ENCODE peak calls at places on chromosomes 16 and 17, in seven cellular contexts. I is left ventricle myocardium inferior, W is ovary, P is stomach, K is OCI-LY7, R is GM23248, Q is left lung. T is an unnamed sample. For H3K9me3 and H3K4me1, the result is how much of the 10 kb centered on the place peaks cover.

GRCh38 chr16:54479546-54479945 is 193.0 kb upstream of the IRX3 start:
- DNase-seq in I (no peak), W (no peak), P (no peak), K (no peak), R (no peak), Q (no peak), T (no peak)

GRCh38 chr17:45320931-45321461 is 4.2 kb upstream of the MAP3K14 start:
- DNase-seq in I (no peak), W (no peak), P (no peak), K (no peak), R (peak), Q (no peak), T (no peak)

GRCh38 chr17:2374549-2375285 is 26.1 kb downstream of the MNT start:
- DNase-seq in I (no peak), W (no peak), P (no peak), K (no peak), R (no peak), Q (no peak), T (no peak)

GRCh38 chr16:19994771-19995170 is 78.9 kb downstream of the GPR139 start:
- DNase-seq in I (no peak), W (no peak), P (no peak), K (no peak), R (no peak), Q (no peak), T (no peak)

GRCh38 chr16:27568077-27568476 is 18.1 kb downstream of the KATNIP start:
- DNase-seq in I (no peak), W (no peak), P (no peak), K (no peak), R (no peak), Q (no peak), T (no peak)

GRCh38 chr17:5127910-5128309 is 12.1 kb downstream of the USP6 start:
- DNase-seq in I (no peak), W (no peak), P (no peak), K (no peak), R (no peak), Q (no peak), T (peak)

GRCh38 chr16:30949655-30950515 is 1.0 kb downstream of the ORAI3 start:
- DNase-seq in I (peak), W (peak), P (peak), K (peak), R (peak), Q (peak), T (peak)

GRCh38 chr17:5035356-5035755 is at the start of gene SLC52A1:
- DNase-seq in I (no peak), W (no peak), P (no peak), K (no peak), R (peak), Q (no peak), T (no peak)

GRCh38 chr17:20955437-20956323 is 87.1 kb downstream of the USP22 start:
- DNase-seq in I (peak), W (peak), P (no peak), K (no peak), R (peak), Q (no peak), T (peak)

GRCh38 chr16:86016201-86016965 is 117.4 kb downstream of the IRF8 start:
- DNase-seq in I (no peak), W (peak), P (no peak), K (peak), R (peak), Q (peak), T (no peak)

GRCh38 chr16:976389-976931 is 5.1 kb upstream of the SOX8 start:
- DNase-seq in I (no peak), W (no peak), P (no peak), K (no peak), R (no peak), Q (no peak), T (no peak)

DNA sequence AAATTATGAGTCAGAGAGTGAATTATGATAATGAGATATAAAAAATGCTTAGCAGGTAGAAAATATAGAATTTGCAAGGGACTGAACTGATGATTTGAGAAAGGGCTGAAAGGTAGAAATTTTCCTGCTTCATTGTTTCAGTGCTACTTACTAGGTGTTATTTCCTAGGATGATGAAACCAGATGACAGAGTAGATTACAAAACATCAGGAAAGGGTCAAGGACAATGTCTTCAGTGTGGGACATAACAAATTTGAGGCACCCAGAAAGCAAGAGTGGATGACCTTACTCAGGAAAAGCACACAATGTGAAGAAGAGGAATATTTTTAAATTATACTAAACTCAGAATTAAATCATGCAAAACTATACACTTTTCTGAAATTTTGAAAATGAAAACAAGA is 102.1 kb downstream of the SHCBP1 start:
- DNase-seq in I (no peak), W (no peak), P (no peak), K (no peak), R (no peak), Q (no peak), T (no peak)
- H3K9me3 ChIP-seq in I (under half), W (under half), P (under half), K (under half), R (under half), Q (under half), T (under half)

GRCh38 chr17:82338858-82339633 is 5.5 kb upstream of the SECTM1 start:
- DNase-seq in I (no peak), W (peak), P (peak), K (no peak), R (peak), Q (no peak), T (peak)
- H3K4me1 ChIP-seq in I (under half), W (under half), P (under half), K (under half), R (under half), Q (under half), T (under half)

GRCh38 chr16:25013751-25014499 is 1.2 kb downstream of the ARHGAP17 start:
- DNase-seq in I (no peak), W (no peak), P (no peak), K (peak), R (no peak), Q (no peak), T (no peak)

GRCh38 chr16:25010542-25010941 is 4.6 kb downstream of the ARHGAP17 start:
- DNase-seq in I (no peak), W (no peak), P (no peak), K (no peak), R (no peak), Q (no peak), T (no peak)

GRCh38 chr16:25013049-25013448 is 2.1 kb downstream of the ARHGAP17 start:
- DNase-seq in I (no peak), W (no peak), P (no peak), K (no peak), R (no peak), Q (no peak), T (no peak)

GRCh38 chr16:25011891-25012499 is 3.2 kb downstream of the ARHGAP17 start:
- DNase-seq in I (no peak), W (no peak), P (no peak), K (no peak), R (peak), Q (no peak), T (no peak)

DNA sequence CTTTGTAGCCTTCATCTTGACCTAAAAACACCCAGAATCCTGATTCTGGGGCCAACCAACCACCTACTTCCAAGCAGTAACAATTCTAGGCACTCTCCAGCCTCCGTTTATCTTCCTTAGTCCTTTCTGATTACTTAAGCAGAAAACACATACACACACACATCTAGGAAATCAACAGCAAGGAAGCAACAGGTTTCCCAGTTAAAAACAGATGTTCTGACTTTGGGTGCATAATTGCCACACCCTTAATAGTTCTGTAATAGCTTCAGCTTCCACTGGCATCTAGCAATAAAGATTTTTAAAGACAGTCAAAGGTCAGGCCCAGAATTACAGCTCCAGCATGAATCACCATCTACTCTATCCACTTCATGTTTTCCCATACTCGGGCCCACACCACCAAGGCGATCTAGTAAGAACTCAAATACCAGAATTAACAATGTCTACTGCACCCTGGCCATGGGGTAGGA is 2.6 kb downstream of the ARHGAP17 start:
- DNase-seq in I (no peak), W (no peak), P (no peak), K (no peak), R (peak), Q (no peak), T (no peak)
- H3K27ac ChIP-seq in I (peak), W (no peak), P (peak), K (no peak), R (peak), Q (no peak), T (peak)

DNA sequence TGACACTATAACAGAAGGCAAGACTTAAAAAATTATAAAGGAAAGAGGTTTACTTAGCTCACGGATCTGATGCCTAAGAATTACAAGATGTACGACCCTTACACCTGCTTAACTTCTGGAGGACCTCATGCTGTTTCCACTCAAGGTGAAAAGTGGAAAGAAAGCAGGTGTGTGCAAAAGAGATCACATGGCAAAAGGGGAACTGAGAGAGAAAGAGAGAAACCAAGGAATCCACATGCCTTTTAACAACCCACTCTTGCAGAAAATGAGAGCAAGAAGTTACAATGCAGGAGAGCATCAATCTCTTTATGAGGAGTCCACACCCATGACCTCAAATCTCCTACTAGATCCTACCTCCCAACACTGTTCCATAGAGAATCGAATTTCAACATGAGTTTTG is 2382.2 kb downstream of the TP53TG3F start:
- DNase-seq in I (no peak), W (no peak), P (no peak), K (no peak), R (no peak), Q (no peak), T (no peak)
- H3K9me3 ChIP-seq in I (under half), W (under half), P (under half), K (under half), R (under half), Q (under half), T (under half)

GRCh38 chr17:17926840-17927449 is 45.3 kb downstream of the TOM1L2 start:
- DNase-seq in I (no peak), W (no peak), P (no peak), K (no peak), R (no peak), Q (no peak), T (no peak)
- H3K4me1 ChIP-seq in I (half or more), W (under half), P (half or more), K (under half), R (half or more), Q (under half), T (half or more)

GRCh38 chr17:57408064-57408811 is 151.9 kb downstream of the MSI2 start:
- DNase-seq in I (no peak), W (no peak), P (no peak), K (peak), R (no peak), Q (no peak), T (no peak)

GRCh38 chr17:57406131-57406980 is 150.0 kb downstream of the MSI2 start:
- DNase-seq in I (no peak), W (peak), P (no peak), K (no peak), R (peak), Q (no peak), T (no peak)

GRCh38 chr17:57407287-57408063 is 151.2 kb downstream of the MSI2 start:
- DNase-seq in I (no peak), W (no peak), P (peak), K (no peak), R (no peak), Q (peak), T (no peak)

GRCh38 chr17:57405486-57406072 is 149.3 kb downstream of the MSI2 start:
- DNase-seq in I (no peak), W (no peak), P (no peak), K (no peak), R (no peak), Q (no peak), T (no peak)

DNA sequence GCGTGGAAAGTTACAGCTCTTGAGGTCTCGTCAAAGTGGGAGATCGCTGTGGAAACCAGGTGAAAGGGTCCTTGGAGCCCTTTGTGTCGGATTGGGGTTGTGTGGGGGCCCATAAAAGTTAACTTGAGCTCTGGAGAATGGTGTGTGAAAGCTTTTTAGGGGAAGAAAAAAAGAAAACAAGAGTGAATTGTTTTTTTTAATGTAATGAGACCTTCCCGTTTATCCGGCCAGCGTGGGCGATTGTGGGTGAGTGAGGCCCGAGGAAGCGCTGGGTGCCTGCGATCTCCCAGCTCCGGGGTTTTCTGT is 150.6 kb downstream of the MSI2 start:
- DNase-seq in I (no peak), W (no peak), P (no peak), K (no peak), R (no peak), Q (no peak), T (no peak)
- H3K27ac ChIP-seq in I (peak), W (peak), P (peak), K (no peak), R (no peak), Q (no peak), T (peak)

DNA sequence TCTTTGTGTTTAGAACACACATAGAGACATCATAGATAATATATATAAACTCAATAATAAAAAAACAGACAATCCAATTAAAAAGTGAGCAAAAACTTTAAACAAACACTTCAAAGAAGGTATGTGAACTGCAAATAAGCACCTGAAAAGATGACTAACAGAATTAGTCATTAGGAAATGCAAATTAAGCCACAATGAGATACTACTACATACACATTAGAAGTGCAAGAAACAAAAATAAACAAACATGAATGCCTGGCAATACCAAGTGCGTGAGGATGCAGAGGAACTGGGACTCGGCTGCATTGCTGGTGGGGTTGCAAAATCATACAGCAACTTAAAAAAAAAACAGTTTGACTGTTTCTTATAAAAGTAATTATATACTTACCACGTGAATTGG is 799.0 kb downstream of the KCNJ2 start:
- DNase-seq in I (no peak), W (no peak), P (no peak), K (no peak), R (no peak), Q (no peak), T (no peak)
- H3K9me3 ChIP-seq in I (under half), W (under half), P (under half), K (under half), R (under half), Q (under half), T (under half)

GRCh38 chr17:78920528-78920927 is 4.7 kb downstream of the TIMP2 start:
- DNase-seq in I (no peak), W (no peak), P (no peak), K (no peak), R (no peak), Q (no peak), T (no peak)

GRCh38 chr17:78921437-78921971 is 3.7 kb downstream of the TIMP2 start:
- DNase-seq in I (peak), W (no peak), P (no peak), K (no peak), R (peak), Q (no peak), T (no peak)

GRCh38 chr17:78917451-78918307 is 7.5 kb downstream of the TIMP2 start:
- DNase-seq in I (no peak), W (no peak), P (no peak), K (no peak), R (no peak), Q (no peak), T (no peak)

GRCh38 chr17:78919816-78920516 is 5.2 kb downstream of the TIMP2 start:
- DNase-seq in I (no peak), W (no peak), P (no peak), K (no peak), R (no peak), Q (no peak), T (no peak)

GRCh38 chr17:78918979-78919378 is 6.2 kb downstream of the TIMP2 start:
- DNase-seq in I (no peak), W (no peak), P (no peak), K (no peak), R (no peak), Q (no peak), T (no peak)
- H3K4me1 ChIP-seq in I (half or more), W (half or more), P (half or more), K (under half), R (half or more), Q (under half), T (half or more)

GRCh38 chr17:78126895-78127239 is 1.7 kb downstream of the TMC6 start:
- DNase-seq in I (no peak), W (no peak), P (no peak), K (no peak), R (no peak), Q (no peak), T (no peak)
- H3K27ac ChIP-seq in I (peak), W (no peak), P (peak), K (peak), R (no peak), Q (peak), T (peak)

T was measured in right atrium auricular region.